ENCODE peak calls at places on chromosomes 4 and X, in six cellular contexts. R, G, Y, V, H and F are unnamed samples.

GRCh38 chr4:138775890-138776289 is 239.7 kb upstream of the NOCT start:
- DNase-seq in R (no peak), H (no peak), Y (peak), G (no peak), V (no peak), F (peak)

GRCh38 chr4:159328766-159329165 is 225.9 kb downstream of the RAPGEF2 start:
- DNase-seq in G (no peak), H (no peak), V (no peak), Y (no peak), R (no peak), F (no peak)

GRCh38 chr4:1871471-1872021 is 353 bp downstream of the NSD2 start:
- DNase-seq in V (no peak), G (peak), R (no peak), Y (no peak), H (no peak), F (no peak)

GRCh38 chr4:188433916-188434315 is 294.7 kb downstream of the TRIML1 start:
- DNase-seq in H (no peak), R (no peak), V (no peak), Y (no peak), G (no peak), F (no peak)

GRCh38 chr4:4787421-4787820 is 72.0 kb upstream of the MSX1 start:
- DNase-seq in G (no peak), Y (no peak), V (no peak), H (no peak), R (no peak), F (peak)

GRCh38 chr4:173518419-173519102 is 11.5 kb downstream of the HAND2 start:
- DNase-seq in V (no peak), R (no peak), Y (no peak), G (no peak), H (no peak), F (no peak)

GRCh38 chr4:17085416-17085815 is 187.0 kb upstream of the LDB2 start:
- DNase-seq in V (no peak), R (no peak), Y (no peak), G (no peak), H (no peak), F (no peak)

GRCh38 chrX:13638021-13638420 is 14.9 kb upstream of the TCEANC start:
- DNase-seq in V (no peak), H (no peak), G (no peak), Y (no peak), R (no peak), F (no peak)

GRCh38 chr4:26048378-26048882 is 134.4 kb downstream of the SMIM20 start:
- DNase-seq in G (no peak), H (peak), Y (no peak), R (peak), V (no peak), F (no peak)

GRCh38 chr4:7845493-7846124 is 94.1 kb downstream of the AFAP1 start:
- DNase-seq in R (no peak), H (no peak), V (no peak), Y (no peak), G (no peak), F (no peak)

GRCh38 chr4:177159600-177159999 is 150.1 kb upstream of the NEIL3 start:
- DNase-seq in V (no peak), R (no peak), H (no peak), G (no peak), Y (no peak), F (no peak)

GRCh38 chr4:40916880-40917279 is 167.1 kb downstream of the NSUN7 start:
- DNase-seq in H (peak), Y (no peak), R (no peak), V (no peak), G (no peak), F (peak)

GRCh38 chr4:150578745-150579470 is 3.0 kb upstream of the MAB21L2 start:
- DNase-seq in G (no peak), Y (no peak), R (no peak), H (no peak), V (no peak), F (no peak)